ENCODE peak calls at places on chromosomes 7 and 10, in eight cellular contexts. Z is posterior cingulate gyrus, K is non-pigmented ciliary epithelial cell, L is NCI-H69, T is cardiac muscle cell, E is BJ, M is B cell, Q is NCI-H1092 treated with DMSO at 0.1 percent for 48 hours. F is an unnamed sample.

GRCh38 chr7:108415821-108416536 is 40.3 kb downstream of the NRCAM start:
- DNase-seq in Z (no peak), K (peak), L (peak), T (peak), E (no peak), M (peak), Q (peak), F (peak)

GRCh38 chr10:82982110-82982608 is 1107.2 kb downstream of the NRG3 start:
- DNase-seq in Z (no peak), K (peak), L (no peak), T (peak), E (peak), M (no peak), Q (no peak), F (no peak)

GRCh38 chr7:96319444-96319843 is 2.5 kb downstream of the SLC25A13 start:
- DNase-seq in Z (no peak), K (no peak), L (no peak), T (no peak), E (no peak), M (no peak), Q (no peak), F (no peak)

GRCh38 chr10:93073539-93074136 is at the start of gene CYP26A1:
- DNase-seq in Z (no peak), K (no peak), L (peak), T (no peak), E (no peak), M (no peak), Q (no peak), F (no peak)

GRCh38 chr10:93039721-93040120 is 20.9 kb upstream of the CYP26C1 start:
- DNase-seq in Z (no peak), K (no peak), L (peak), T (peak), E (no peak), M (peak), Q (no peak), F (no peak)

GRCh38 chr10:14586901-14587300 is 187.8 kb downstream of the FAM107B start:
- DNase-seq in Z (no peak), K (no peak), L (peak), T (no peak), E (no peak), M (no peak), Q (no peak), F (peak)

GRCh38 chr7:115410972-115411686 is 489.2 kb downstream of the MDFIC start:
- DNase-seq in Z (no peak), K (no peak), L (no peak), T (no peak), E (no peak), M (peak), Q (no peak), F (no peak)

GRCh38 chr7:36526720-36527548 is 137.3 kb downstream of the ANLN start:
- DNase-seq in Z (no peak), K (peak), L (peak), T (peak), E (peak), M (no peak), Q (no peak), F (no peak)

GRCh38 chr7:22318376-22318775 is 38.6 kb downstream of the RAPGEF5 start:
- DNase-seq in Z (no peak), K (no peak), L (no peak), T (no peak), E (no peak), M (no peak), Q (no peak), F (no peak)

GRCh38 chr10:104580321-104580720 is 60.8 kb upstream of the SORCS3 start:
- DNase-seq in Z (peak), K (no peak), L (no peak), T (peak), E (no peak), M (no peak), Q (no peak), F (no peak)

GRCh38 chr7:49228447-49228846 is 304.1 kb downstream of the CDC14C start:
- DNase-seq in Z (no peak), K (no peak), L (no peak), T (no peak), E (no peak), M (no peak), Q (no peak), F (no peak)

F was measured in NCI-H345.